ENCODE peak calls at places on chromosomes 4 and X, in eight cellular contexts. T is esophagus squamous epithelium, K is A549, F is K562, D is body of pancreas, G is H54, W is right lobe of liver, M is transverse colon. Z is an unnamed sample.

GRCh38 chr4:73731968-73732610 is 8.3 kb upstream of the CXCL8 start:
- DNase-seq in T (peak; percentile 1), K (no peak), F (no peak), D (no peak), G (no peak), W (no peak), M (no peak), Z (no peak)

GRCh38 chrX:56233682-56234081 is 1.5 kb downstream of the KLF8 start:
- DNase-seq in T (no peak), K (no peak), F (no peak), D (peak; percentile 41), G (no peak), W (no peak), M (peak; percentile 45), Z (no peak)

GRCh38 chrX:19630228-19630627 is 114.9 kb upstream of the MAP3K15 start:
- DNase-seq in T (no peak), K (no peak), F (no peak), D (no peak), G (no peak), W (no peak), M (no peak), Z (no peak)

GRCh38 chr4:75511841-75512240 is 2.4 kb downstream of the RCHY1 start:
- DNase-seq in T (no peak), K (no peak), F (no peak), D (no peak), G (no peak), W (no peak), M (no peak), Z (no peak)

GRCh38 chr4:84324850-84325249 is 174.2 kb downstream of the NKX6-1 start:
- DNase-seq in T (no peak), K (no peak), F (no peak), D (no peak), G (no peak), W (no peak), M (no peak), Z (no peak)

GRCh38 chrX:17459008-17459407 is 84.0 kb downstream of the NHS start:
- DNase-seq in T (no peak), K (no peak), F (no peak), D (no peak), G (no peak), W (no peak), M (no peak), Z (peak; percentile 32)

GRCh38 chrX:41334866-41335589 is 1.1 kb downstream of the DDX3X start:
- DNase-seq in T (no peak), K (peak; percentile 33), F (peak; percentile 41), D (peak; percentile 73), G (no peak), W (peak; percentile 81), M (peak; percentile 70), Z (peak; percentile 69)

GRCh38 chr4:62408467-62408866 is 1208.3 kb downstream of the ADGRL3 start:
- DNase-seq in T (no peak), K (no peak), F (no peak), D (no peak), G (no peak), W (no peak), M (no peak), Z (no peak)

GRCh38 chr4:183195534-183195933 is 96.5 kb downstream of the WWC2 start:
- DNase-seq in T (no peak), K (no peak), F (no peak), D (no peak), G (no peak), W (no peak), M (no peak), Z (no peak)

GRCh38 chr4:77921701-77922100 is 59.1 kb downstream of the MRPL1 start:
- DNase-seq in T (no peak), K (peak; percentile 35), F (no peak), D (no peak), G (peak; percentile 16), W (no peak), M (no peak), Z (no peak)

GRCh38 chr4:85929926-85930325 is 429.9 kb downstream of the MAPK10 start:
- DNase-seq in T (no peak), K (no peak), F (no peak), D (peak; percentile 53), G (no peak), W (peak; percentile 64), M (peak; percentile 49), Z (peak; percentile 68)

GRCh38 chr4:14095881-14096280 is 468.4 kb upstream of the BOD1L1 start:
- DNase-seq in T (no peak), K (no peak), F (no peak), D (no peak), G (no peak), W (no peak), M (no peak), Z (no peak)

GRCh38 chr4:65083076-65083475 is 587.2 kb downstream of the EPHA5 start:
- DNase-seq in T (no peak), K (no peak), F (no peak), D (no peak), G (no peak), W (no peak), M (no peak), Z (no peak)

GRCh38 chr4:75834772-75835154 is 67.5 kb downstream of the PPEF2 start:
- DNase-seq in T (no peak), K (no peak), F (no peak), D (no peak), G (no peak), W (no peak), M (no peak), Z (no peak)

GRCh38 chr4:23373269-23373668 is 516.6 kb downstream of the PPARGC1A start:
- DNase-seq in T (no peak), K (peak; percentile 1), F (peak; percentile 19), D (peak; percentile 84), G (peak; percentile 14), W (no peak), M (peak; percentile 60), Z (peak; percentile 79)

GRCh38 chrX:63855896-63856295 is 70.9 kb upstream of the ARHGEF9 start:
- DNase-seq in T (no peak), K (no peak), F (no peak), D (no peak), G (no peak), W (no peak), M (no peak), Z (no peak)

GRCh38 chrX:18448416-18448815 is 23.0 kb downstream of the CDKL5 start:
- DNase-seq in T (no peak), K (no peak), F (no peak), D (no peak), G (no peak), W (no peak), M (no peak), Z (no peak)

GRCh38 chrX:69705818-69706217 is 89.9 kb downstream of the EDA start:
- DNase-seq in T (no peak), K (no peak), F (no peak), D (no peak), G (no peak), W (no peak), M (no peak), Z (no peak)

GRCh38 chr4:8278009-8278395 is 8.4 kb downstream of the HTRA3 start:
- DNase-seq in T (no peak), K (no peak), F (no peak), D (no peak), G (no peak), W (peak; percentile 36), M (no peak), Z (no peak)

GRCh38 chrX:23773601-23774175 is 9.3 kb upstream of the SAT1 start:
- DNase-seq in T (no peak), K (no peak), F (no peak), D (no peak), G (no peak), W (no peak), M (peak; percentile 19), Z (no peak)

GRCh38 chrX:97131886-97132285 is 248.2 kb downstream of the RPA4 start:
- DNase-seq in T (no peak), K (no peak), F (no peak), D (no peak), G (no peak), W (no peak), M (no peak), Z (no peak)

GRCh38 chrX:26952213-26952612 is 510.9 kb downstream of the PPP4R3C start:
- DNase-seq in T (no peak), K (no peak), F (no peak), D (no peak), G (no peak), W (no peak), M (no peak), Z (no peak)

GRCh38 chr4:122890142-122890769 is 32.1 kb downstream of the NUDT6 start:
- DNase-seq in T (no peak), K (no peak), F (no peak), D (no peak), G (no peak), W (no peak), M (no peak), Z (no peak)

DNA sequence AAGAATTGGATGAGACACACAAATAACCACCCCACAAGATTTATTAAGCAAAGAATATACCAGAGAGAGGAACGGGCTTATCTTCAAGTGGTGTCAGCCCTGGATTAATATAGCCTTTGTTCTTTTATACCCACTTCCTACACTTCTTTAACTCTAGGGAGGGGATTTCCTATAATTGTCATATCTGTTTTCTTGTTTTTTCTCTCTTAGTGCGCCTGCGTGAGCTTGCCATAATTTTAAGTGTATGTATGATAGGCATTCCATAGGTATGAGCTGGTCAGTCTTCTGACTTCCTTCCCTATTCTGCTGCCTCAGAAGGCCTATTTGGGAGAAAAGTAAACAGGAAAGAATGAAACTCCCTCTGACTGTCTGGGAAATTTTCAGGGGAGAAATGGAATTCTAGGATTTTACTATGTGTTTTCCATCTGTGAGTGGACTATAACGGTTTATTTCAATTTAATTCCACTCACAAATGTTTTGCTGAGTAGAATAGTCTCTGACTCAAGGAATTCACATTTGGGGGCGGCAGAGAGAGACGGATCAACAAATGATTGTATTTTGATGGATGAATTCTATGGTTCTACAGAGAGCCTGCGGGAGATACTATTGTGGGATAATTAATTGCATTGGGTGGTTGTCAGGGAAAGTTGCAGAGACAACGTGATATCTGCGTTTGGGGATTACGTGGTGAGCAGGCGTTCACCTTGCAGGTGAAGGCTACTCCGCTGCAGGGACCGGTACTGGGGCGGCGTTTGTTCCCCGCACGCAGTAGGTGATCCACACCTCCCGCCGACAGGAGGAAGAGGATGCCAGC is 626 bp upstream of the CEP135 start:
- DNase-seq in T (no peak), K (peak; percentile 18), F (peak; percentile 14), D (no peak), G (peak; percentile 37), W (no peak), M (no peak), Z (no peak)
- TF ChIP-seq POLR2A in T (no peak), K (no peak), F (no peak), D (no peak), G (no peak), W (no peak), M (no peak), Z (no peak)

GRCh38 chr4:16862688-16863087 is 35.8 kb downstream of the LDB2 start:
- DNase-seq in T (no peak), K (no peak), F (no peak), D (no peak), G (no peak), W (no peak), M (no peak), Z (no peak)
- TF ChIP-seq POLR2A in T (no peak), K (no peak), F (no peak), D (no peak), G (no peak), W (no peak), M (no peak), Z (no peak)

GRCh38 chr4:105130945-105131344 is 15.7 kb upstream of the TET2 start:
- DNase-seq in T (no peak), K (no peak), F (no peak), D (no peak), G (no peak), W (no peak), M (no peak), Z (no peak)
- TF ChIP-seq POLR2A in T (no peak), K (no peak), F (no peak), D (no peak), G (no peak), W (no peak), M (no peak), Z (no peak)

GRCh38 chr4:20544645-20545044 is 155.6 kb upstream of the PACRGL start:
- DNase-seq in T (no peak), K (peak; percentile 3), F (peak; percentile 10), D (no peak), G (no peak), W (no peak), M (no peak), Z (no peak)
- TF ChIP-seq POLR2A in T (no peak), K (no peak), F (no peak), D (no peak), G (no peak), W (no peak), M (no peak), Z (no peak)

Z was measured in stomach.